ENCODE peak calls at places on chromosomes 4 and X, in four cellular contexts. A is LoVo, T is breast epithelium, I is psoas muscle. J is an unnamed sample.

GRCh38 chr4:113539408-113539807 is 222.1 kb downstream of the CAMK2D start:
- DNase-seq in A (no peak), T (no peak), I (no peak), J (peak)

GRCh38 chrX:19864736-19865135 is 22.7 kb downstream of the SH3KBP1 start:
- DNase-seq in A (no peak), T (no peak), I (no peak), J (no peak)

GRCh38 chr4:7956306-7957112 is 16.8 kb upstream of the AFAP1 start:
- DNase-seq in A (no peak), T (no peak), I (no peak), J (no peak)

GRCh38 chr4:124854968-124855367 is 142.4 kb upstream of the ANKRD50 start:
- DNase-seq in A (no peak), T (no peak), I (no peak), J (no peak)

GRCh38 chr4:53781614-53782467 is 190.6 kb upstream of the LNX1 start:
- DNase-seq in A (no peak), T (no peak), I (no peak), J (no peak)

GRCh38 chr4:163866728-163867313 is 372.3 kb downstream of the TMA16 start:
- DNase-seq in A (peak), T (no peak), I (no peak), J (no peak)

GRCh38 chr4:15250021-15250441 is 177.8 kb upstream of the C1QTNF7 start:
- DNase-seq in A (no peak), T (no peak), I (no peak), J (no peak)

GRCh38 chr4:1597021-1597931 is 86.8 kb downstream of the FAM53A start:
- DNase-seq in A (no peak), T (no peak), I (no peak), J (no peak)

GRCh38 chr4:26263165-26263564 is 57.6 kb upstream of the RBPJ start:
- DNase-seq in A (peak), T (no peak), I (no peak), J (peak)

GRCh38 chr4:13656569-13656988 is 29.1 kb upstream of the BOD1L1 start:
- DNase-seq in A (peak), T (peak), I (peak), J (no peak)

GRCh38 chrX:154380787-154381186 is 1.7 kb downstream of the EMD start:
- DNase-seq in A (no peak), T (no peak), I (no peak), J (no peak)

GRCh38 chr4:100895572-100896197 is 377.9 kb upstream of the EMCN start:
- DNase-seq in A (peak), T (no peak), I (no peak), J (no peak)

GRCh38 chrX:72312311-72312940 is 6.7 kb upstream of the CITED1 start:
- DNase-seq in A (no peak), T (no peak), I (no peak), J (no peak)

GRCh38 chrX:38726596-38726995 is 74.7 kb upstream of the MID1IP1 start:
- DNase-seq in A (no peak), T (no peak), I (no peak), J (no peak)

GRCh38 chr4:72525938-72526337 is 43.1 kb downstream of the ADAMTS3 start:
- DNase-seq in A (no peak), T (no peak), I (peak), J (no peak)

GRCh38 chr4:139656614-139657486 is 8.8 kb upstream of the MGST2 start:
- DNase-seq in A (peak), T (peak), I (peak), J (peak)

GRCh38 chr4:143407475-143407874 is 70.8 kb downstream of the GAB1 start:
- DNase-seq in A (no peak), T (no peak), I (no peak), J (no peak)

GRCh38 chrX:136183917-136184316 is 36.6 kb downstream of the FHL1 start:
- DNase-seq in A (no peak), T (no peak), I (no peak), J (no peak)

GRCh38 chr4:7638984-7639789 is 204.5 kb upstream of the PSAPL1 start:
- DNase-seq in A (no peak), T (no peak), I (no peak), J (no peak)

GRCh38 chr4:104829761-104830160 is 316.9 kb upstream of the TET2 start:
- DNase-seq in A (no peak), T (no peak), I (no peak), J (no peak)

GRCh38 chr4:1797298-1797860 is 4.3 kb downstream of the FGFR3 start:
- DNase-seq in A (no peak), T (no peak), I (no peak), J (no peak)

GRCh38 chr4:123102897-123103489 is 180.6 kb upstream of the NUDT6 start:
- DNase-seq in A (peak), T (no peak), I (no peak), J (peak)

GRCh38 chr4:153969542-153969941 is 180.7 kb upstream of the SFRP2 start:
- DNase-seq in A (no peak), T (no peak), I (no peak), J (no peak)

GRCh38 chrX:110733166-110733565 is 62.5 kb downstream of the CHRDL1 start:
- DNase-seq in A (no peak), T (no peak), I (no peak), J (no peak)

GRCh38 chr4:83631066-83631465 is 95.2 kb downstream of the GPAT3 start:
- DNase-seq in A (no peak), T (no peak), I (no peak), J (no peak)

GRCh38 chrX:135324463-135324862 is 15.2 kb downstream of the ETDC start:
- DNase-seq in A (no peak), T (no peak), I (no peak), J (no peak)

GRCh38 chr4:16706251-16706650 is 192.2 kb downstream of the LDB2 start:
- DNase-seq in A (no peak), T (no peak), I (no peak), J (no peak)